ENCODE peak calls at places on chromosomes 5 and 9, in four cellular contexts. One of them, this sample, is unnamed.
A peak's percentile ranks its signal among the peaks of the same experiment; 100 is the strongest.

GRCh38 chr5:2805080-2805479 is 53.6 kb upstream of the IRX2 start:
- DNase-seq in lower lobe of right lung: peak; percentile 67
- DNase-seq in AG04450: no peak
- DNase-seq in neuronal stem cell: no peak
- DNase-seq in this sample: no peak

GRCh38 chr5:127838661-127839060 is 135.5 kb downstream of the CCDC192 start:
- DNase-seq in neuronal stem cell: no peak
- DNase-seq in lower lobe of right lung: no peak
- DNase-seq in AG04450: no peak
- DNase-seq in this sample: no peak

GRCh38 chr5:74310386-74310785 is 330.1 kb downstream of the ENC1 start:
- DNase-seq in lower lobe of right lung: no peak
- DNase-seq in AG04450: no peak
- DNase-seq in neuronal stem cell: no peak
- DNase-seq in this sample: no peak

GRCh38 chr9:20270176-20270575 is 352.1 kb downstream of the MLLT3 start:
- DNase-seq in neuronal stem cell: no peak
- DNase-seq in AG04450: no peak
- DNase-seq in lower lobe of right lung: no peak
- DNase-seq in this sample: no peak

GRCh38 chr5:141560725-141561483 is 57.9 kb downstream of the DIAPH1 start:
- DNase-seq in neuronal stem cell: peak; percentile 90
- DNase-seq in lower lobe of right lung: peak; percentile 60
- DNase-seq in AG04450: peak; percentile 97
- DNase-seq in this sample: peak; percentile 87

GRCh38 chr5:88734191-88734640 is 148.8 kb downstream of the MEF2C start:
- DNase-seq in lower lobe of right lung: no peak
- DNase-seq in neuronal stem cell: no peak
- DNase-seq in AG04450: no peak
- DNase-seq in this sample: no peak

GRCh38 chr5:61319388-61320146 is 12.5 kb upstream of the ZSWIM6 start:
- DNase-seq in AG04450: no peak
- DNase-seq in lower lobe of right lung: no peak
- DNase-seq in neuronal stem cell: peak; percentile 48
- DNase-seq in this sample: no peak

GRCh38 chr5:81544351-81545001 is 150.5 kb upstream of the ACOT12 start:
- DNase-seq in lower lobe of right lung: no peak
- DNase-seq in AG04450: no peak
- DNase-seq in neuronal stem cell: no peak
- DNase-seq in this sample: no peak

GRCh38 chr5:65426656-65427055 is 55.1 kb downstream of the ADAMTS6 start:
- DNase-seq in neuronal stem cell: no peak
- DNase-seq in AG04450: no peak
- DNase-seq in lower lobe of right lung: no peak
- DNase-seq in this sample: no peak

GRCh38 chr5:9445989-9446388 is 99.9 kb downstream of the SEMA5A start:
- DNase-seq in AG04450: no peak
- DNase-seq in lower lobe of right lung: no peak
- DNase-seq in neuronal stem cell: no peak
- DNase-seq in this sample: no peak

GRCh38 chr5:178230879-178231735 is 1.5 kb downstream of the PHYKPL start:
- DNase-seq in lower lobe of right lung: peak; percentile 28
- DNase-seq in AG04450: no peak
- DNase-seq in neuronal stem cell: no peak
- DNase-seq in this sample: no peak

GRCh38 chr5:160083501-160083900 is 35.7 kb downstream of the PWWP2A start:
- DNase-seq in neuronal stem cell: no peak
- DNase-seq in AG04450: no peak
- DNase-seq in lower lobe of right lung: no peak
- DNase-seq in this sample: no peak

GRCh38 chr5:96509721-96510383 is 76.8 kb upstream of the PCSK1 start:
- DNase-seq in lower lobe of right lung: no peak
- DNase-seq in neuronal stem cell: no peak
- DNase-seq in AG04450: peak; percentile 85
- DNase-seq in this sample: peak; percentile 89

GRCh38 chr9:94139672-94140417 is 55.6 kb downstream of the PTPDC1 start:
- DNase-seq in neuronal stem cell: no peak
- DNase-seq in lower lobe of right lung: peak; percentile 75
- DNase-seq in AG04450: peak; percentile 95
- DNase-seq in this sample: peak; percentile 95

GRCh38 chr9:115456515-115456914 is 338.6 kb upstream of the TNC start:
- DNase-seq in lower lobe of right lung: no peak
- DNase-seq in AG04450: peak; percentile 18
- DNase-seq in neuronal stem cell: no peak
- DNase-seq in this sample: no peak

DNA sequence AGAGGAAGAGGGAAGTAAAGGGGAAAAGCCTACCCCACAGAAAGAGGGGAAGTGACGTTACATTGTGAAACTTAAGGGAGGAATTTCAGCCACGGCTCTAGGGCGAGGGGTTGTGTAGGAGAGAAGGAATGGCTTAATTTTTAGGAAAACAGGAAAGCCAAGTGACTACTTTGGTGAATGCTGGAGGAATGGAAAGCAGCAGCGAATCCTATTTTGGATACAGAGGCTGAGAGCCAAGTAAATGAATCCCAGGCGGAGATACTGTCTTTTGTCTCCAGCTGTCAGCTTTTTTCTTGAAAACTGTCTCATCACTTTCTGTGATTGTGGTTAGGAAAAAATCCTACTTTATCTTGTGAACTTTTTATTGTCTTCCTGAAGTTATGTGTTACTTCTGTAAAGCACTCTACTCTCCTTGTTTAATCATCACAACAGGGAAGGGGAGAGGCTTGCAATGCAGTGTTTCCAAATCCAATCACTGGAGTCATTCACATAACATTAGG is 188.4 kb downstream of the TSSK1B start:
- DNase-seq in neuronal stem cell: no peak
- DNase-seq in lower lobe of right lung: no peak
- DNase-seq in AG04450: no peak
- DNase-seq in this sample: peak; percentile 11
- H3K4me3 ChIP-seq in neuronal stem cell: no peak overlapping the region
- H3K4me3 ChIP-seq in lower lobe of right lung: no peak overlapping the region
- H3K4me3 ChIP-seq in AG04450: no peak overlapping the region
- H3K4me3 ChIP-seq in this sample: no peak overlapping the region

GRCh38 chr5:151432210-151432609 is 15.2 kb upstream of the SLC36A1 start:
- DNase-seq in lower lobe of right lung: no peak
- DNase-seq in neuronal stem cell: no peak
- DNase-seq in AG04450: no peak
- DNase-seq in this sample: no peak
- H3K4me3 ChIP-seq in lower lobe of right lung: no peak overlapping the region
- H3K4me3 ChIP-seq in neuronal stem cell: no peak overlapping the region
- H3K4me3 ChIP-seq in AG04450: no peak overlapping the region
- H3K4me3 ChIP-seq in this sample: no peak overlapping the region

GRCh38 chr9:137731947-137732813 is 113.4 kb downstream of the EHMT1 start:
- DNase-seq in AG04450: no peak
- DNase-seq in neuronal stem cell: no peak
- DNase-seq in lower lobe of right lung: no peak
- DNase-seq in this sample: no peak

GRCh38 chr9:137733429-137733828 is 114.6 kb downstream of the EHMT1 start:
- DNase-seq in AG04450: no peak
- DNase-seq in neuronal stem cell: no peak
- DNase-seq in lower lobe of right lung: no peak
- DNase-seq in this sample: no peak

GRCh38 chr9:137739371-137739915 is 120.6 kb downstream of the EHMT1 start:
- DNase-seq in AG04450: no peak
- DNase-seq in lower lobe of right lung: no peak
- DNase-seq in neuronal stem cell: no peak
- DNase-seq in this sample: no peak

GRCh38 chr9:137731216-137731946 is 112.6 kb downstream of the EHMT1 start:
- DNase-seq in AG04450: no peak
- DNase-seq in neuronal stem cell: no peak
- DNase-seq in lower lobe of right lung: no peak
- DNase-seq in this sample: no peak

DNA sequence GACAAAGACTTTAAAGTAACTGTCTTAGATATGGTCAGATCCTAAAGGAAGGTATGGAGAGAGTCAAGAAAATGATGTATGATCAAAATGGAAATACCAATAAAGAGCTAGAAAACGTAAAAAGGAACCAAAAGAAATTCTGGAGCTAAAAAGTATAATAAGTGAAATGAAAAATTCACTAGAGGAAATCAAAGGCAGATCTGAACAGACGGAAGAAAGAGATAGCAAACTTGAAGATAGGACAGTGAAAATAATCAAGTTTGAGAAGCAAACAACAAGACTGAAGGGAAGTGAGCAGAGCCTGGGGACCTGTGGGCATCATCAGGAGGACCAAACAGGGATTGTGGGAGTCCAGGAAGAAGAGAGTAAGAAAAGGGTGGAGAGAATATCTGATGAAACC is 115.4 kb downstream of the EHMT1 start:
- DNase-seq in neuronal stem cell: no peak
- DNase-seq in AG04450: no peak
- DNase-seq in lower lobe of right lung: no peak
- DNase-seq in this sample: no peak
- H3K4me3 ChIP-seq in neuronal stem cell: no peak overlapping the region
- H3K4me3 ChIP-seq in AG04450: no peak overlapping the region
- H3K4me3 ChIP-seq in lower lobe of right lung: no peak overlapping the region
- H3K4me3 ChIP-seq in this sample: no peak overlapping the region

DNA sequence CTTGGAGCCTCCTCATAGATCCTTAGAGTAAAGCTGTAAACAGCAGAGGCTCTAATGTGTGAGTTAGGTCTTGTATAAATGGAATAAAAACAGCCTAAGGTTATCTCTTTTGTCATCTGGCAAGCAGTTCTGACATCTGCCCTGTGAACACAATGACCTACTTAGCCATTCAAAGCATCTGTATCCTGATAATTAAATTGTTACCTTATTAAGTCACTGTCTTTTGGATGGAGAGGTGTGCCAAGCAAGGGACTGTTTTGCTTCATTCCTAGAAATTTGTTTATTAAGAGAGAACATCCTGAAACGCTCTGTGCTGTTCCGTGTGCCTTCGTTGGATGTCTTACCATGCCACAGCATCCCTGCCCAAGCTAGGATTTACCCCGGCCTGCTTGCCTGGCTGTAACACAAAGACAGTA is 1.5 kb downstream of the LSM11 start:
- DNase-seq in lower lobe of right lung: no peak
- DNase-seq in neuronal stem cell: no peak
- DNase-seq in AG04450: no peak
- DNase-seq in this sample: no peak
- H3K4me3 ChIP-seq in lower lobe of right lung: peak overlapping the region; percentile 80
- H3K4me3 ChIP-seq in neuronal stem cell: no peak overlapping the region
- H3K4me3 ChIP-seq in AG04450: peak overlapping the region; percentile 76
- H3K4me3 ChIP-seq in this sample: no peak overlapping the region

DNA sequence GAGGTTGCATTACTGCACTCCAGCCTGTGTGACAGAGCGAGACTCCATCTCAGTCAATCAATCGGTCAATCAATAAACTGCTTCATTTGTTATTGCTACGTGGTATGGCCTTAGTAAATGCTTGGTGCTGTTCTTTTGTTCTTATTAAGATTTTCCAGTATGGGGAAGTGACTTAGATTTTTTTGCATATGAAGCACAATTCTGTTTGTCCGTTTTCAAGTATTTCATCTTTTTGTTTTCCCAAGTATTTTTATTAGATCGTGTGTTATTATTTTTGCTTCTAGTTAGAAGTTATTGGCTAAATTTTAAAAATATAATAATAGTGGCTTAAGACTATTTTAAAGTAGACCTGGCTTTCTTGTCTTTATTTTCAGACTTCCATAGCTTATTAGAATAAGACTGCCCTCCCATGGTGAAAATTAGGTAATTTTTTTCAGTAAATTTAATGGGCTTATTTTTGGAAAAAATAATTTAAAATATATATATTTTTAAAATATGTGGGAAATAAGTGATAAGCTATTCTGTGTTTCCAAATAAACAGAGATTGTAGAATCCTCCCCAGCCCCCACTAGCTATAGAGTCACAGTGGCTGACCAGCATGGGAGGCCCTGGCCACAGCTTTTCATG is 14.7 kb upstream of the OMD start:
- DNase-seq in lower lobe of right lung: no peak
- DNase-seq in AG04450: no peak
- DNase-seq in neuronal stem cell: no peak
- DNase-seq in this sample: no peak
- H3K4me3 ChIP-seq in lower lobe of right lung: no peak overlapping the region
- H3K4me3 ChIP-seq in AG04450: no peak overlapping the region
- H3K4me3 ChIP-seq in neuronal stem cell: no peak overlapping the region
- H3K4me3 ChIP-seq in this sample: no peak overlapping the region

DNA sequence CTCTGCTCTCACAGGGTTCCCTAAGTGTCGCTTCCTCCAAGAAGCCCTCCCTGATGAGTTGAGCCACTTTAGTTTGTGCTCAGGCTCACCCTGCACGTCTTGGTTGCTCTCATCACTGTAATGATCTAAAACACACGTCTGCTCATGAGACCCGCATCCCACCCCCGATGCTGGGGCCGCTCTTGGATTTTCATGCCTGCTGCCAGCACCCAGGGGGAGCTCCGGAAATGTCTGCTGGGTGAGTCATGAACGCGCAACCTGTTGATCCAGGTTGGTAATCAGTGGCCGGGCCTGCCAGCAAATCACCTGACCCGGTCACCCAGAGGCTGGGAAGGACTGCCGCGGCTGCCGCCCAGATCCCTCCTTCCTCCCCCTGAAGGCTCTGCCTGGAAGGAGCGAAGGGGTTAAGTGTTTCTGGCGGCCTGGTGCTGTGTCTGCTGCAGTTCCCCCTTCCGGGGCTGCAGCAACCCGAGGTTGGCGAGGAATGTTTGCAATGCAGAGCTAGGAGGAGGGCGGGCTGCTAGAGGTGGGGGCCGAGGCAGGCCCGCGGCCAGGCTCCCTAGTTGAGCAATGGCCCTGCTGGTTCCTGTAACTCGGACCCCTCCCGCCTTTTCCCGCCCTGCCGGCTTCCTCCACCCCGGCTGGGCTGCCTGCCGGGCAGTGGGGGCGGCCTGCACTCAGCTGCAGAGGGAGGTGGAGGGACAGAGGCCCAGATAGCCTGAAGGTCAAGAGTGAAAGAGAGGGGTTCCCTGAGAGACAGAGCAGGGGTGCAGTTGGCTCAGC is 156.1 kb upstream of the IER5L start:
- DNase-seq in lower lobe of right lung: peak; percentile 95
- DNase-seq in neuronal stem cell: peak; percentile 80
- DNase-seq in AG04450: peak; percentile 87
- DNase-seq in this sample: peak; percentile 83
- H3K4me3 ChIP-seq in lower lobe of right lung: peak overlapping the region; percentile 30
- H3K4me3 ChIP-seq in neuronal stem cell: no peak overlapping the region
- H3K4me3 ChIP-seq in AG04450: peak overlapping the region; percentile 12
- H3K4me3 ChIP-seq in this sample: no peak overlapping the region

This sample was measured in BJ.